ENCODE peak calls at places on chromosomes 11 and 22, in ten cellular contexts. One of them, this sample, is unnamed. For H3K9me3 and H3K27me3, the result is how much of the 10 kb centered on the place peaks cover.

GRCh38 chr11:79487412-79487811 is 46.6 kb upstream of the TENM4 start:
- DNase-seq in naive thymus-derived CD4-positive, alpha-beta T cell: no peak
- DNase-seq in esophagus squamous epithelium: no peak
- DNase-seq in SJSA1: no peak
- DNase-seq in spleen: no peak
- DNase-seq in HAP-1: no peak
- DNase-seq in psoas muscle: no peak
- DNase-seq in tibial nerve: no peak
- DNase-seq in H9: no peak
- DNase-seq in CD4-positive, CD25-positive, alpha-beta regulatory T cell: no peak
- DNase-seq in this sample: no peak

GRCh38 chr11:31720225-31720624 is 90.9 kb downstream of the PAX6 start:
- DNase-seq in tibial nerve: no peak
- DNase-seq in spleen: no peak
- DNase-seq in psoas muscle: no peak
- DNase-seq in H9: no peak
- DNase-seq in CD4-positive, CD25-positive, alpha-beta regulatory T cell: no peak
- DNase-seq in HAP-1: no peak
- DNase-seq in SJSA1: no peak
- DNase-seq in esophagus squamous epithelium: no peak
- DNase-seq in naive thymus-derived CD4-positive, alpha-beta T cell: no peak
- DNase-seq in this sample: no peak

GRCh38 chr11:86571273-86571948 is 101.0 kb downstream of the ME3 start:
- DNase-seq in esophagus squamous epithelium: no peak
- DNase-seq in HAP-1: peak
- DNase-seq in naive thymus-derived CD4-positive, alpha-beta T cell: no peak
- DNase-seq in tibial nerve: no peak
- DNase-seq in CD4-positive, CD25-positive, alpha-beta regulatory T cell: no peak
- DNase-seq in SJSA1: peak
- DNase-seq in H9: peak
- DNase-seq in psoas muscle: no peak
- DNase-seq in spleen: no peak
- DNase-seq in this sample: no peak

GRCh38 chr22:42697542-42698013 is 23.1 kb downstream of the A4GALT start:
- DNase-seq in esophagus squamous epithelium: no peak
- DNase-seq in psoas muscle: peak
- DNase-seq in CD4-positive, CD25-positive, alpha-beta regulatory T cell: no peak
- DNase-seq in naive thymus-derived CD4-positive, alpha-beta T cell: no peak
- DNase-seq in H9: no peak
- DNase-seq in spleen: no peak
- DNase-seq in SJSA1: peak
- DNase-seq in tibial nerve: peak
- DNase-seq in HAP-1: no peak
- DNase-seq in this sample: no peak

GRCh38 chr22:39593931-39594285 is 23.4 kb downstream of the CACNA1I start:
- DNase-seq in HAP-1: no peak
- DNase-seq in SJSA1: no peak
- DNase-seq in CD4-positive, CD25-positive, alpha-beta regulatory T cell: no peak
- DNase-seq in tibial nerve: no peak
- DNase-seq in H9: no peak
- DNase-seq in naive thymus-derived CD4-positive, alpha-beta T cell: no peak
- DNase-seq in spleen: no peak
- DNase-seq in esophagus squamous epithelium: no peak
- DNase-seq in psoas muscle: no peak
- DNase-seq in this sample: no peak

GRCh38 chr11:68312780-68313573 is 586 bp downstream of the LRP5 start:
- DNase-seq in HAP-1: peak
- DNase-seq in esophagus squamous epithelium: no peak
- DNase-seq in tibial nerve: no peak
- DNase-seq in psoas muscle: peak
- DNase-seq in H9: no peak
- DNase-seq in CD4-positive, CD25-positive, alpha-beta regulatory T cell: peak
- DNase-seq in naive thymus-derived CD4-positive, alpha-beta T cell: no peak
- DNase-seq in SJSA1: no peak
- DNase-seq in spleen: no peak
- DNase-seq in this sample: no peak

GRCh38 chr11:92226331-92227232 is 2.0 kb downstream of the FAT3 start:
- DNase-seq in HAP-1: no peak
- DNase-seq in naive thymus-derived CD4-positive, alpha-beta T cell: no peak
- DNase-seq in CD4-positive, CD25-positive, alpha-beta regulatory T cell: no peak
- DNase-seq in psoas muscle: peak
- DNase-seq in esophagus squamous epithelium: no peak
- DNase-seq in SJSA1: peak
- DNase-seq in H9: peak
- DNase-seq in spleen: no peak
- DNase-seq in tibial nerve: no peak
- DNase-seq in this sample: no peak

GRCh38 chr22:23181763-23182288 is 1.5 kb downstream of the BCR start:
- DNase-seq in HAP-1: no peak
- DNase-seq in CD4-positive, CD25-positive, alpha-beta regulatory T cell: peak
- DNase-seq in psoas muscle: no peak
- DNase-seq in spleen: peak
- DNase-seq in esophagus squamous epithelium: no peak
- DNase-seq in H9: no peak
- DNase-seq in SJSA1: no peak
- DNase-seq in naive thymus-derived CD4-positive, alpha-beta T cell: no peak
- DNase-seq in tibial nerve: no peak
- DNase-seq in this sample: no peak

GRCh38 chr11:47998733-47999359 is 18.5 kb downstream of the PTPRJ start:
- DNase-seq in SJSA1: no peak
- DNase-seq in naive thymus-derived CD4-positive, alpha-beta T cell: no peak
- DNase-seq in psoas muscle: no peak
- DNase-seq in tibial nerve: no peak
- DNase-seq in CD4-positive, CD25-positive, alpha-beta regulatory T cell: no peak
- DNase-seq in HAP-1: no peak
- DNase-seq in esophagus squamous epithelium: no peak
- DNase-seq in H9: no peak
- DNase-seq in spleen: peak
- DNase-seq in this sample: no peak

GRCh38 chr11:102950622-102951081 is 4.9 kb downstream of the MMP13 start:
- DNase-seq in spleen: no peak
- DNase-seq in naive thymus-derived CD4-positive, alpha-beta T cell: no peak
- DNase-seq in HAP-1: no peak
- DNase-seq in psoas muscle: no peak
- DNase-seq in H9: no peak
- DNase-seq in SJSA1: no peak
- DNase-seq in CD4-positive, CD25-positive, alpha-beta regulatory T cell: no peak
- DNase-seq in tibial nerve: no peak
- DNase-seq in esophagus squamous epithelium: no peak
- DNase-seq in this sample: no peak

GRCh38 chr22:30301995-30302809 is 12.9 kb upstream of the CASTOR1 start:
- DNase-seq in H9: no peak
- DNase-seq in SJSA1: no peak
- DNase-seq in naive thymus-derived CD4-positive, alpha-beta T cell: no peak
- DNase-seq in HAP-1: no peak
- DNase-seq in psoas muscle: peak
- DNase-seq in tibial nerve: no peak
- DNase-seq in esophagus squamous epithelium: no peak
- DNase-seq in CD4-positive, CD25-positive, alpha-beta regulatory T cell: peak
- DNase-seq in spleen: peak
- DNase-seq in this sample: no peak

GRCh38 chr22:37394341-37394740 is 32.9 kb downstream of the ELFN2 start:
- DNase-seq in CD4-positive, CD25-positive, alpha-beta regulatory T cell: no peak
- DNase-seq in HAP-1: no peak
- DNase-seq in naive thymus-derived CD4-positive, alpha-beta T cell: no peak
- DNase-seq in SJSA1: no peak
- DNase-seq in spleen: no peak
- DNase-seq in psoas muscle: no peak
- DNase-seq in H9: no peak
- DNase-seq in tibial nerve: no peak
- DNase-seq in esophagus squamous epithelium: no peak
- DNase-seq in this sample: no peak

GRCh38 chr11:76175731-76176303 is 30.5 kb downstream of the WNT11 start:
- DNase-seq in CD4-positive, CD25-positive, alpha-beta regulatory T cell: no peak
- DNase-seq in SJSA1: no peak
- DNase-seq in spleen: no peak
- DNase-seq in H9: no peak
- DNase-seq in naive thymus-derived CD4-positive, alpha-beta T cell: no peak
- DNase-seq in esophagus squamous epithelium: no peak
- DNase-seq in HAP-1: no peak
- DNase-seq in tibial nerve: no peak
- DNase-seq in psoas muscle: no peak
- DNase-seq in this sample: no peak

GRCh38 chr11:116504541-116505149 is 268.1 kb downstream of the BUD13 start:
- DNase-seq in HAP-1: no peak
- DNase-seq in CD4-positive, CD25-positive, alpha-beta regulatory T cell: no peak
- DNase-seq in H9: no peak
- DNase-seq in psoas muscle: no peak
- DNase-seq in spleen: no peak
- DNase-seq in naive thymus-derived CD4-positive, alpha-beta T cell: no peak
- DNase-seq in tibial nerve: no peak
- DNase-seq in SJSA1: no peak
- DNase-seq in esophagus squamous epithelium: no peak
- DNase-seq in this sample: no peak

DNA sequence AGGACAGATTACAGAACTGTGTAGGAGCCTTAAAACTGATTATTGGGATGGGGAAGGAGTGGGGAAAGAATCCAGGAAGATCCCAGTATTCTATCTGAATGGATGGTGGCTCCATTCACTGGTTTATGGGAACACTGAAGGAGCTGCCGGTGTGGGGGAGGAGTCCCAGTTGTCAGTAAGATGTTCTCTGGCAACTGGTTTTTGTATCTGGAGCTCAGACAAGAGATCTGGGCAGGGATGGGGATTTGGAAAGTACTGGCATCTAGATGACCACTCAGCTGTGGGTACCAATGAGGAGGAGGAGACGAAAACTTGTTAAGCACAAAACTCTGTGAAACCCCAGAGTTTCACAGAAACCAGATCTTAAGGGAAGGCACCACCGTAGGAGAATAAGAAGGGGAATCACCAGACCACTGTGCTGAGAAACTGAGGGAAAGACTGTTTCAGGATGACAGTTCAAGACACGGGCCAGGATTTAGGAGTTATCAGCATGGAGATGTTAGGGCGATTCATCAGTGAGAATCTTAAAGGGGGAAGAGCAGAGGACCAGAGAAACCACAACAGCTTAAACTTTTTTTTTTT is 28.1 kb downstream of the LDLRAD3 start:
- DNase-seq in CD4-positive, CD25-positive, alpha-beta regulatory T cell: no peak
- DNase-seq in naive thymus-derived CD4-positive, alpha-beta T cell: no peak
- DNase-seq in H9: no peak
- DNase-seq in spleen: no peak
- DNase-seq in psoas muscle: no peak
- DNase-seq in SJSA1: no peak
- DNase-seq in tibial nerve: no peak
- DNase-seq in esophagus squamous epithelium: no peak
- DNase-seq in HAP-1: no peak
- DNase-seq in this sample: no peak
- H3K9me3 ChIP-seq in CD4-positive, CD25-positive, alpha-beta regulatory T cell: under half
- H3K9me3 ChIP-seq in naive thymus-derived CD4-positive, alpha-beta T cell: under half
- H3K9me3 ChIP-seq in H9: under half
- H3K9me3 ChIP-seq in spleen: under half
- H3K9me3 ChIP-seq in psoas muscle: under half
- H3K9me3 ChIP-seq in SJSA1: under half
- H3K9me3 ChIP-seq in tibial nerve: under half
- H3K9me3 ChIP-seq in esophagus squamous epithelium: under half
- H3K9me3 ChIP-seq in HAP-1: under half
- H3K9me3 ChIP-seq in this sample: under half

DNA sequence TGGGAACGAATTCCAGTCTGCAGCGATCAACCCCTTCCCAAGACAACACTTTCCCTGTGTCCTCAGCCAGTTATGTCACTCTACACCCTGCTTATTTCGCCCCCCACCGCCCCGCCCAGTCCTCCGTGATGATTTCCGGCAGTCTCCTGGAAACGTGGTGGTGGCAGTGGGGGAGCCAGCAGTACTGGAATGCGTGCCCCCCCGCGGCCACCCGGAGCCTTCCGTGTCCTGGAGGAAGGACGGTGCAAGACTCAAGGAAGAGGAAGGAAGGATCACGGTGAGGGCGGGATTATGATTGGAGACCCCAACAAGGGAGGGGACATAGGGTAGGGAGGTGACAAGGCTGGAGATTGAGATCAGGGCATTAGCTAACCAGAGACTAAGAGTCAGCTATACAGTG is 4.1 kb downstream of the ROBO3 start:
- DNase-seq in SJSA1: no peak
- DNase-seq in naive thymus-derived CD4-positive, alpha-beta T cell: no peak
- DNase-seq in spleen: no peak
- DNase-seq in CD4-positive, CD25-positive, alpha-beta regulatory T cell: no peak
- DNase-seq in HAP-1: no peak
- DNase-seq in H9: no peak
- DNase-seq in tibial nerve: no peak
- DNase-seq in esophagus squamous epithelium: no peak
- DNase-seq in psoas muscle: no peak
- DNase-seq in this sample: no peak
- H3K27me3 ChIP-seq in SJSA1: under half
- H3K27me3 ChIP-seq in naive thymus-derived CD4-positive, alpha-beta T cell: under half
- H3K27me3 ChIP-seq in spleen: half or more
- H3K27me3 ChIP-seq in CD4-positive, CD25-positive, alpha-beta regulatory T cell: under half
- H3K27me3 ChIP-seq in HAP-1: half or more
- H3K27me3 ChIP-seq in H9: half or more
- H3K27me3 ChIP-seq in tibial nerve: under half
- H3K27me3 ChIP-seq in esophagus squamous epithelium: half or more
- H3K27me3 ChIP-seq in psoas muscle: under half
- H3K27me3 ChIP-seq in this sample: half or more

GRCh38 chr11:96899971-96900370 is 510.2 kb downstream of the JRKL start:
- DNase-seq in SJSA1: no peak
- DNase-seq in HAP-1: no peak
- DNase-seq in naive thymus-derived CD4-positive, alpha-beta T cell: no peak
- DNase-seq in CD4-positive, CD25-positive, alpha-beta regulatory T cell: no peak
- DNase-seq in psoas muscle: no peak
- DNase-seq in esophagus squamous epithelium: no peak
- DNase-seq in H9: no peak
- DNase-seq in spleen: no peak
- DNase-seq in tibial nerve: no peak
- DNase-seq in this sample: no peak
- H3K9me3 ChIP-seq in SJSA1: under half
- H3K9me3 ChIP-seq in HAP-1: under half
- H3K9me3 ChIP-seq in naive thymus-derived CD4-positive, alpha-beta T cell: under half
- H3K9me3 ChIP-seq in CD4-positive, CD25-positive, alpha-beta regulatory T cell: under half
- H3K9me3 ChIP-seq in psoas muscle: under half
- H3K9me3 ChIP-seq in esophagus squamous epithelium: under half
- H3K9me3 ChIP-seq in H9: under half
- H3K9me3 ChIP-seq in spleen: under half
- H3K9me3 ChIP-seq in tibial nerve: under half
- H3K9me3 ChIP-seq in this sample: under half

DNA sequence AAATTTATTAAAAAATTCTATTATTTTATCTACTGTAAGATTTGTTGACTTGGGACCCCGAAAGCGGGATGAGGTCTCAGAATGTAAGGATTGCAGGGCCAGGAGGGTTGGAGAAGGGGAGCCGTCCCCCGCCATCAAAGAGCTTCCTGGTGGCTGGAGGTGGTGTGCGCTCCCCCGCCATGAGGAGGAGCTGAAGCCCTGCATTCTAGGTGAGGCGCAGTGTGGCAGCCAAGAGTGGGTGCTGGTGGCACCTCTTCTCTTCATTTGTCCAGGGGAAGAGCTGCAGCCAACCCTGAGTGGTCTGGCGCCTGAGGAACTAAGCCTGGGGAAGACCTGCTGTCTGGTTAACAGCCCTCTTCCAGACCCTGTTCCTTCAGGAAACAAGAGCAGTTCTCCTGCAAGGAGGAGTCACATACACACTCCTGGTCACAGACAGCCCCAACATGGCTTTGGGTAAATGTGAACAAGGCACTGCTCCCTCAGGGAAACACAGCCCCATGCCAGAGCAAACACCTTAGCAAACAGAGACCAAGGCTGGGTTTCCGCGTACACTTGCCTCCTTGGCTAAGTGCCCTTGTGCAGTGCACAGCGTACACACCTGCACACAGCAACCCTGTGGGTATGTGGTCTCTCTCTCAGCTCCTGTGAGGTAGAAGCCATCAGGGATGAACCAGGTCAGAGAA is 17.3 kb downstream of the RTN4RL2 start:
- DNase-seq in esophagus squamous epithelium: no peak
- DNase-seq in spleen: no peak
- DNase-seq in H9: no peak
- DNase-seq in SJSA1: no peak
- DNase-seq in HAP-1: no peak
- DNase-seq in naive thymus-derived CD4-positive, alpha-beta T cell: no peak
- DNase-seq in CD4-positive, CD25-positive, alpha-beta regulatory T cell: no peak
- DNase-seq in tibial nerve: no peak
- DNase-seq in psoas muscle: no peak
- DNase-seq in this sample: no peak
- H3K27me3 ChIP-seq in esophagus squamous epithelium: half or more
- H3K27me3 ChIP-seq in spleen: under half
- H3K27me3 ChIP-seq in H9: under half
- H3K27me3 ChIP-seq in SJSA1: half or more
- H3K27me3 ChIP-seq in HAP-1: under half
- H3K27me3 ChIP-seq in naive thymus-derived CD4-positive, alpha-beta T cell: under half
- H3K27me3 ChIP-seq in CD4-positive, CD25-positive, alpha-beta regulatory T cell: under half
- H3K27me3 ChIP-seq in tibial nerve: under half
- H3K27me3 ChIP-seq in psoas muscle: under half
- H3K27me3 ChIP-seq in this sample: under half

This sample was measured in CD4-positive, alpha-beta memory T cell.